ENCODE peak calls at places on chromosome 19, in nine cellular contexts. R is IMR-90, O is K562, E is left lung, C is GM12865, G is RWPE1, D is fibroblast of the aortic adventitia, M is progenitor cell of endocrine pancreas, I is dorsolateral prefrontal cortex. H is an unnamed sample.

GRCh38 chr19:1855040-1855827 is 7.0 kb upstream of the REXO1 start:
- DNase-seq in O (peak), C (peak), M (no peak), E (peak), G (peak), I (peak), R (peak), D (peak), H (no peak)

GRCh38 chr19:37902668-37903067 is 3.7 kb downstream of the WDR87 start:
- DNase-seq in M (peak), E (peak), I (peak), D (peak), C (peak), G (peak), R (peak), O (peak), H (peak)

GRCh38 chr19:41591951-41592562 is 16.1 kb downstream of the CEACAM21 start:
- DNase-seq in I (no peak), M (no peak), D (no peak), G (no peak), E (no peak), C (no peak), R (no peak), O (no peak), H (no peak)

GRCh38 chr19:42361545-42361910 is 28.6 kb downstream of the CNFN start:
- DNase-seq in I (no peak), C (no peak), M (no peak), R (no peak), D (no peak), G (no peak), O (no peak), E (no peak), H (no peak)

GRCh38 chr19:15291666-15292065 is 40.7 kb downstream of the BRD4 start:
- DNase-seq in M (no peak), C (peak), O (no peak), E (no peak), D (no peak), R (peak), I (no peak), G (no peak), H (no peak)

GRCh38 chr19:1324792-1325567 is 39.3 kb downstream of the EFNA2 start:
- DNase-seq in G (peak), R (peak), O (peak), E (peak), D (peak), C (no peak), M (no peak), I (peak), H (no peak)

GRCh38 chr19:51783373-51783772 is 11.6 kb upstream of the FPR3 start:
- DNase-seq in R (no peak), I (no peak), G (peak), M (no peak), E (no peak), D (peak), O (peak), C (peak), H (no peak)

GRCh38 chr19:48090281-48090802 is 20.3 kb downstream of the PLA2G4C start:
- DNase-seq in I (peak), R (no peak), C (no peak), D (no peak), O (no peak), E (no peak), M (no peak), G (no peak), H (no peak)

GRCh38 chr19:8361921-8362793 is 1.8 kb upstream of the ANGPTL4 start:
- DNase-seq in E (peak), M (no peak), O (no peak), C (no peak), D (peak), R (peak), G (peak), I (peak), H (peak)

GRCh38 chr19:14082675-14082960 is 3.0 kb downstream of the C19orf67 start:
- DNase-seq in I (no peak), O (no peak), E (no peak), D (no peak), M (no peak), C (no peak), G (no peak), R (no peak), H (no peak)

GRCh38 chr19:14085309-14085995 is at the start of gene C19orf67:
- DNase-seq in E (no peak), M (no peak), D (no peak), G (no peak), C (no peak), R (no peak), O (peak), I (no peak), H (no peak)

GRCh38 chr19:14078406-14078805 is 5.8 kb downstream of the MISP3 start:
- DNase-seq in G (no peak), C (no peak), R (peak), O (no peak), I (no peak), M (no peak), D (peak), E (no peak), H (no peak)

GRCh38 chr19:14080887-14081796 is 4.4 kb downstream of the C19orf67 start:
- DNase-seq in O (peak), C (peak), E (peak), I (peak), R (peak), D (peak), G (peak), M (peak), H (peak)

GRCh38 chr19:14081797-14082674 is 3.5 kb downstream of the C19orf67 start:
- DNase-seq in M (no peak), O (peak), D (no peak), C (peak), G (no peak), I (no peak), R (peak), E (no peak), H (no peak)
- TF ChIP-seq CTCF in M (no peak), O (no peak), D (no peak), C (no peak), G (no peak), I (no peak), R (no peak), E (no peak), H (no peak)

GRCh38 chr19:23686622-23687423 is at the start of gene ZNF675:
- DNase-seq in I (peak), R (peak), M (peak), C (peak), O (peak), D (peak), E (peak), G (peak), H (peak)
- TF ChIP-seq CTCF in I (no peak), R (peak), M (no peak), C (no peak), O (no peak), D (no peak), E (no peak), G (no peak), H (no peak)

GRCh38 chr19:35715355-35715809 is 2.4 kb upstream of the KMT2B start:
- DNase-seq in G (no peak), R (no peak), C (no peak), I (no peak), O (no peak), M (no peak), E (no peak), D (no peak), H (no peak)

GRCh38 chr19:35712910-35713845 is 4.6 kb upstream of the KMT2B start:
- DNase-seq in C (peak), E (no peak), R (no peak), G (no peak), O (peak), D (no peak), I (no peak), M (no peak), H (no peak)

GRCh38 chr19:35713904-35714440 is 3.8 kb upstream of the KMT2B start:
- DNase-seq in E (no peak), M (no peak), R (no peak), O (no peak), C (no peak), G (no peak), D (no peak), I (no peak), H (no peak)

GRCh38 chr19:35715981-35716734 is 1.6 kb upstream of the KMT2B start:
- DNase-seq in G (peak), M (peak), E (peak), O (no peak), D (no peak), C (no peak), R (peak), I (peak), H (peak)

DNA sequence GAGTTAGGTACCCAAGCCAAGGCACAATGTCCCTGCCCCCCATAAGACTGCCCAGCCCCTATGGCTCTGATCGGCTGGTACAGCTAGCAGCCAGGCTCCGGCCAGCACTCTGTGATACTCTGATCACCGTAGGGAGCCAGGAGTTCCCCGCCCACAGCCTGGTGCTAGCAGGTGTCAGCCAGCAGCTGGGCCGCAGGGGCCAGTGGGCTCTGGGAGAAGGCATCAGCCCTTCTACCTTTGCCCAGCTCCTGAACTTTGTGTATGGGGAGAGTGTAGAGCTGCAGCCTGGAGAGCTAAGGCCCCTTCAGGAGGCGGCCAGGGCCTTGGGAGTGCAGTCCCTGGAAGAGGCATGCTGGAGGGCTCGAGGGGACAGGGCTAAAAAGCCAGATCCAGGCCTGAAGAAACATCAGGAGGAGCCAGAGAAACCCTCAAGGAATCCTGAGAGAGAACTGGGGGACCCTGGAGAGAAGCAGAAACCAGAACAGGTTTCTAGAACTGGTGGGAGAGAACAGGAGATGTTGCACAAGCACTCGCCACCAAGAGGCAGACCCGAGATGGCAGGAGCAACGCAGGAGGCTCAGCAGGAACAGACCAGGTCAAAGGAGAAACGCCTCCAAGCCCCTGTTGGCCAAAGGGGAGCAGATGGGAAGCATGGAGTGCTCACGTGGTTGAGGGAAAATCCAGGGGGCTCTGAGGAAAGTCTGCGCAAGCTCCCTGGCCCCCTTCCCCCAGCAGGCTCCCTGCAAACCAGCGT is 3.0 kb upstream of the KMT2B start:
- DNase-seq in R (no peak), M (no peak), O (no peak), I (no peak), E (no peak), G (no peak), D (no peak), C (peak), H (no peak)
- TF ChIP-seq CTCF in R (no peak), M (no peak), O (peak), I (no peak), E (no peak), G (no peak), D (no peak), C (peak), H (no peak)

GRCh38 chr19:50026550-50026906 is 723 bp downstream of the ZNF473 start:
- DNase-seq in R (no peak), C (no peak), O (no peak), D (no peak), I (no peak), G (no peak), M (no peak), E (no peak), H (no peak)

GRCh38 chr19:50025794-50026549 is at the start of gene ZNF473:
- DNase-seq in O (peak), C (peak), D (no peak), R (peak), E (peak), I (peak), G (peak), M (peak), H (peak)

GRCh38 chr19:50024719-50025021 is 502 bp downstream of the VRK3 start:
- DNase-seq in R (no peak), E (no peak), D (no peak), C (no peak), O (no peak), I (no peak), M (no peak), G (no peak), H (no peak)

GRCh38 chr19:50022823-50023222 is 2.3 kb downstream of the VRK3 start:
- DNase-seq in R (no peak), C (no peak), I (no peak), O (no peak), E (no peak), M (no peak), D (no peak), G (no peak), H (no peak)

DNA sequence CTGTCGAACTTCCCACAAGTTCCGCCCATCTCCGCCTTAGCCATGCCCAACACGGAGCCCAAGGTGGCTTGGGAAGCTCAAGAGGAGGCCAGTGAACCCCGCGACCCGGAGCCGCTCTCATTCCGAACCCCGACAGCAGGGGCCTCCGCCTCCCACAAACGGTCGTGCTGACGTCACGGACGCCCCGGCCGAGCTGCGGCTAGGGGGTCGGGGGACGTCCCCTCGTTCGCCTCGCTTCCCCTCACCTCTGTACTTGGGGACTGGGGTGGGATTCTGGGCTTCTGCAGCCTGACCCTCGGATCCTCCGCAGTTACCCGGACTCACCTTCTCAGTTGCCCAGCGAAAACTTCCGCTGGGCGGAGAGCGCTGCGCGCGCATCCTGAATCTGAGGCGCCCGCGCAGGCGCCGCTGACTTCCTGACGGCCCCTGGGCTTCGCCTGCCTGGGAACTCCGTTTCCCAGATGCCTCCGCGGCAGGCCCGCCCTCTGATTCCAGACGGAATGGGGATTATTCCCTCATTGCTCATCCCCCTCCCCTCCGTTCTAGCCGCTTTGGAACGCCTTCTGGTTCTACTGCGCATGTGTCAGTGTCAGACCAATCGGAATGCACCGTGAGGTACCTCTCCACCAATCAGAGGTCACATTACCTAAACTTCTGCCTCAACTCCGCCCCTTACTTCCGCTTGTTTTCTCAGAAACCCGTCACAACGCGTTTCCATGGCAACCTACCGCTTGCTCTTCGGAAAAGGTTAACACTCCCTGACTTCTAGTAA is at the start of gene VRK3:
- DNase-seq in I (peak), C (peak), G (peak), D (peak), E (peak), M (peak), O (peak), R (peak), H (peak)
- TF ChIP-seq CTCF in I (peak), C (peak), G (no peak), D (peak), E (no peak), M (peak), O (peak), R (peak), H (no peak)

GRCh38 chr19:3304871-3305423 is 61.4 kb upstream of the NFIC start:
- DNase-seq in I (peak), R (peak), E (peak), O (peak), C (peak), D (peak), M (peak), G (peak), H (peak)

GRCh38 chr19:3298853-3299449 is 67.4 kb upstream of the NFIC start:
- DNase-seq in O (no peak), E (no peak), I (no peak), M (no peak), R (no peak), C (no peak), G (no peak), D (no peak), H (no peak)

GRCh38 chr19:3302755-3303154 is 63.6 kb upstream of the NFIC start:
- DNase-seq in G (no peak), C (peak), D (no peak), E (no peak), R (no peak), I (no peak), O (peak), M (no peak), H (no peak)
- TF ChIP-seq CTCF in G (no peak), C (no peak), D (no peak), E (no peak), R (no peak), I (no peak), O (peak), M (no peak), H (no peak)

DNA sequence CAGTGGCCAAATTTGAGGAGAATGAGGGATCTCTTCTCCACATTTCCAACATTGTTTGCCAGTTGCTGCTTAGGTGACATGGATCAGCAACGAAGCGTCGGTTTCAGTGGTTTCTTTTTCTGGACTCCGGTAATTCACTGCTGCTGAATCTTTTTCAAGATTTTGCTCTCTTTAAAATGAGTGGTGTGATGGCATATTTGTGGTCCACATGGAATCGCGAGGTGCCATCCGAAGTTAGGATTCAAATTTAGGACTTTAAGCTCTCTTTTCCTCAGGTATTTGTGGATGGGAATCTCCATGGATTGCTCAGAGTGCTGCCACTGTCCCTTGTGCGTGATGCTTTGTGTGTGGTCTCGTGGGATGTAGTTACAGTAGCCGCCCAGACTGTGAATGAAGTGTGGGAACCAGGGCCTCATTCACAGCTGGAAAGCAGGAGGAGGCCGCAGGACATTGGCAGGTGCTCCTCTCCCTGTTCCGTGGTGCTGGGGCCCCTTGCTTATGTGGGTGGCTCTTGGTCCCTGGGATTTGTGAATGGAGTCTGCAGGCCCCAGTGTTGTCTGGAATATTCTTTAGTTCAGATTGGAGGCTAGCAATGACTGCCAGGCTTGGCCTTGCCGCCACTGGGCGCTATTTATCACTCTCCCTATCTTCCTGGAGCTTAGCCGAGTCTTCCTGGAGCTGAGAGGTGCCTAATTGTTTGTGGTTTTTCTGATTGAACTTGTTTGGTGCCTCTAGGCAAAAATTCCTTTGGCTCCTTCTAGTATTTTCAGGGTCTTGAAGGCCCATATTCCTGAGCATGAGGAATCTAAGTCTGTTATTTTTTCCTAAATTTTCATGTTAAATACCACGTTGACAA is 1.5 kb downstream of the ILF3 start:
- DNase-seq in R (peak), M (no peak), D (peak), I (no peak), G (no peak), C (no peak), E (no peak), O (peak), H (no peak)
- TF ChIP-seq CTCF in R (peak), M (no peak), D (peak), I (no peak), G (no peak), C (no peak), E (no peak), O (peak), H (no peak)

DNA sequence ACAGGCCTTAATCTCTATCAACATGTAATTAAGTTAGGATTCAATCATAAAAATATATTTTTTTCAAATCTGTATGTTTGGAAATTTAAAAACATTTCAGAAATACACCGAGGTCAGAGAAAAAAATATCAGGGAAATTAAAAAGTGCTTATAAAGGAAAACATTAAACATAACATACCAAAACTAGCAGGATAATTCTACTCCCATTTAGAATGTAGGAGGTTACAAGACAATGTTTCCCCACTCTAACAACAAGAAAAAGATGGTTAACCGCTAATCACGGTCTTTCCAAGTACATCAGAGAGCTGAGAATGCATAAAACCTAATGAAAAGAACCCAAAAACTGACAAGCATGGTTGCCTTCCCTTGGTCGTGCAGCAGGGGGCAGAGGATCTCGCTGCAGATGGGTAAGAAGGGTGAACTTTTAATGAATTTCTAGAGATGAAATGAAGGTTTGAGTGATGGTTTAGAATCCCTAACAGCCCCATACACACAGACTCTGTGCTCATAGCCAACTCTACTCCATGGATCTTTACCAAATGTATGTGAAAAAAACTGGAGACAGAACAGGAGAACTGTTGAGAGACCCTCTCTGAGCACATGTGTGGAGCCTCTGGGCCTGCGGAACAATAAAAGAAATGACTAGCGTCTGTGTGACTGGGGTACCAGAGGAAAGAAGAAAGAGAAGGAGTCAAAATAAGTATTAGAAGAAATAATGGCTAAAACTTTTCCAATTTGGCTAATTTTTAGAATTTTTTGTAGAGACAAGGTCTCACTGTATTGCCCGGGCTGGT is 51.3 kb upstream of the LSM14A start:
- DNase-seq in E (no peak), R (peak), I (no peak), M (no peak), D (peak), G (peak), C (peak), O (peak), H (no peak)
- TF ChIP-seq CTCF in E (peak), R (peak), I (peak), M (peak), D (peak), G (peak), C (peak), O (peak), H (peak)